ENCODE peak calls at places on chromosomes 3 and 15, in four cellular contexts. One of them, this sample, is unnamed.

GRCh38 chr3:53238881-53239280 is 16.9 kb downstream of the TKT start:
- DNase-seq in cardiac muscle cell: no peak
- DNase-seq in Panc1: no peak
- DNase-seq in MM.1S: no peak
- DNase-seq in this sample: no peak

GRCh38 chr3:102394517-102394916 is 40.3 kb upstream of the ZPLD1 start:
- DNase-seq in cardiac muscle cell: no peak
- DNase-seq in Panc1: no peak
- DNase-seq in MM.1S: no peak
- DNase-seq in this sample: no peak

GRCh38 chr3:171994646-171995441 is 44.5 kb upstream of the FNDC3B start:
- DNase-seq in cardiac muscle cell: no peak
- DNase-seq in Panc1: no peak
- DNase-seq in MM.1S: no peak
- DNase-seq in this sample: peak; percentile 32

GRCh38 chr3:47008258-47008671 is 28.8 kb downstream of the NBEAL2 start:
- DNase-seq in cardiac muscle cell: no peak
- DNase-seq in Panc1: no peak
- DNase-seq in MM.1S: no peak
- DNase-seq in this sample: no peak

GRCh38 chr15:79310612-79310984 is 314 bp upstream of the TMED3 start:
- DNase-seq in cardiac muscle cell: no peak
- DNase-seq in Panc1: no peak
- DNase-seq in MM.1S: no peak
- DNase-seq in this sample: no peak

GRCh38 chr3:12807960-12808359 is 11.5 kb downstream of the CAND2 start:
- DNase-seq in cardiac muscle cell: no peak
- DNase-seq in Panc1: no peak
- DNase-seq in MM.1S: no peak
- DNase-seq in this sample: no peak

GRCh38 chr15:62500325-62500724 is 335.2 kb upstream of the C2CD4B start:
- DNase-seq in cardiac muscle cell: no peak
- DNase-seq in Panc1: no peak
- DNase-seq in MM.1S: no peak
- DNase-seq in this sample: no peak

GRCh38 chr15:83323296-83323711 is 38.8 kb upstream of the BNC1 start:
- DNase-seq in cardiac muscle cell: no peak
- DNase-seq in Panc1: no peak
- DNase-seq in MM.1S: no peak
- DNase-seq in this sample: peak; percentile 100

GRCh38 chr15:78906310-78906608 is 33.6 kb downstream of the MORF4L1 start:
- DNase-seq in cardiac muscle cell: no peak
- DNase-seq in Panc1: peak; percentile 32
- DNase-seq in MM.1S: no peak
- DNase-seq in this sample: peak; percentile 65

GRCh38 chr3:9247361-9248231 is 1.9 kb downstream of the SRGAP3 start:
- DNase-seq in cardiac muscle cell: no peak
- DNase-seq in Panc1: no peak
- DNase-seq in MM.1S: no peak
- DNase-seq in this sample: no peak

GRCh38 chr15:90241343-90242192 is 7.6 kb downstream of the GDPGP1 start:
- DNase-seq in cardiac muscle cell: no peak
- DNase-seq in Panc1: no peak
- DNase-seq in MM.1S: no peak
- DNase-seq in this sample: no peak

GRCh38 chr3:100359030-100359429 is 24.5 kb downstream of the NIT2 start:
- DNase-seq in cardiac muscle cell: no peak
- DNase-seq in Panc1: no peak
- DNase-seq in MM.1S: no peak
- DNase-seq in this sample: no peak

GRCh38 chr3:14861451-14862302 is 42.9 kb downstream of the FGD5 start:
- DNase-seq in cardiac muscle cell: no peak
- DNase-seq in Panc1: no peak
- DNase-seq in MM.1S: no peak
- DNase-seq in this sample: no peak
- H3K27me3 ChIP-seq in cardiac muscle cell: no peaks in the 10 kb centered on the region
- H3K27me3 ChIP-seq in Panc1: no peaks in the 10 kb centered on the region
- H3K27me3 ChIP-seq in MM.1S: no peaks in the 10 kb centered on the region
- H3K27me3 ChIP-seq in this sample: peaks cover 6% of the 10 kb centered on the region

GRCh38 chr3:54830658-54831057 is 97.2 kb downstream of the LRTM1 start:
- DNase-seq in cardiac muscle cell: no peak
- DNase-seq in Panc1: no peak
- DNase-seq in MM.1S: peak; percentile 54
- DNase-seq in this sample: no peak
- TF ChIP-seq CTCF in cardiac muscle cell: peak; percentile 55
- TF ChIP-seq CTCF in Panc1: peak; percentile 78
- TF ChIP-seq CTCF in MM.1S: peak; percentile 65
- TF ChIP-seq CTCF in this sample: peak; percentile 64

DNA sequence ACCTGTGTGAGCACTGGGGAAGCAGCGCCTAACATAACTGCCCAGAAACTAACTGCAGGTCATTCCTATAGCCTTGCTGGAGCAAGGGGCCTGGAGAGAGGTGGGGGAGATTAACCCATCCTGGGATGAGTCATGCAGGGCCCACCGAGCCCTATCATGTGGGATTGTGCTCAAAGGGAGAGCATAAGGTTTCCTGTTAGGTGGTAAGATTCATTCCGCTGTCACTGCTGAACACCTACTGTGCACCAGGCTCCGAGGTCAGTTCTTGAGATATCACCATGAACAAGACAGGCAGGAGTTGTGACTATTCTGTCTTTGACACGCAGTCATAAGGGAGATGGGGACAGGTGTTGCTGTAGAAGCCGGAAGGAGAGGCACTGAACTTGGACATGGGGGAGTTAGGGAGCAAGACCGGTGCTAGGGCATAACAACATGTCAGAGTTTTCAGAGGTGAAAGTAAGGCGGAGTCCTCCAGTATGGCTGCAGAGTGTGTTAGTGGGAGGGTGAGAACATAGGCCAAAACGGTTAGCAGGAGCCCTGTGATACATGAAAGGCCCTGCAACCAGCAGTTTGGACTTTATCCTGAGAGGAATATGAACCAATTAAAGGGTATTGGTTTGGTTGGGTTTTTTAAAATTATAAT is 2.4 kb downstream of the SLC25A38 start:
- DNase-seq in cardiac muscle cell: no peak
- DNase-seq in Panc1: no peak
- DNase-seq in MM.1S: no peak
- DNase-seq in this sample: no peak
- H3K4me3 ChIP-seq in cardiac muscle cell: no peak overlapping the region
- H3K4me3 ChIP-seq in Panc1: no peak overlapping the region
- H3K4me3 ChIP-seq in MM.1S: no peak overlapping the region
- H3K4me3 ChIP-seq in this sample: no peak overlapping the region

DNA sequence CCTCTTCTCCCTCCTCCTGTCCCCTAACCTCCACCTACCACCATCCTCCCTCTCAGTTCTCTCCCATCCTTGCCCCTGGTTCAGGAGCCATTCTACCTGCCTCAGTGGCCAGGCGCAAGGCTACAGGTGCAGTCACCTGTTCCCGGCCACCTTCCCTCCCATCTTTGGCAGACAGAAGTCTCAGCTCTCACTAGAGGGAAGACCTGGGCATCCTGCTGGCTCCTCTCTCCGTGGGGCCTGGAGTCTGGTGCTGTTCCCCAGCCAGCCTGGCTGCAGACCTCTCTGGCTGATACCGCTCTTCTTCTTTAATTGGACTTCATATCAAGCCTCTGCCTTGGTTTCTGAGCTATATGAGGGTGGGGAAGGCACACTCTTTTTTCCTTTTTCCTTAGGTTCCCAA is 53.0 kb upstream of the SLC6A1 start:
- DNase-seq in cardiac muscle cell: no peak
- DNase-seq in Panc1: no peak
- DNase-seq in MM.1S: no peak
- DNase-seq in this sample: no peak
- H3K27me3 ChIP-seq in cardiac muscle cell: no peaks in the 10 kb centered on the region
- H3K27me3 ChIP-seq in Panc1: no peaks in the 10 kb centered on the region
- H3K27me3 ChIP-seq in MM.1S: peaks cover 55% of the 10 kb centered on the region
- H3K27me3 ChIP-seq in this sample: no peaks in the 10 kb centered on the region

GRCh38 chr3:48563382-48563918 is at the start of gene UCN2:
- DNase-seq in cardiac muscle cell: no peak
- DNase-seq in Panc1: no peak
- DNase-seq in MM.1S: no peak
- DNase-seq in this sample: no peak
- TF ChIP-seq CTCF in cardiac muscle cell: peak; percentile 33
- TF ChIP-seq CTCF in Panc1: no peak
- TF ChIP-seq CTCF in MM.1S: no peak
- TF ChIP-seq CTCF in this sample: no peak

GRCh38 chr3:36557708-36558100 is 177.4 kb downstream of the STAC start:
- DNase-seq in cardiac muscle cell: no peak
- DNase-seq in Panc1: no peak
- DNase-seq in MM.1S: no peak
- DNase-seq in this sample: no peak
- H3K4me3 ChIP-seq in cardiac muscle cell: no peak overlapping the region
- H3K4me3 ChIP-seq in Panc1: no peak overlapping the region
- H3K4me3 ChIP-seq in MM.1S: no peak overlapping the region
- H3K4me3 ChIP-seq in this sample: no peak overlapping the region